ENCODE peak calls at places on chromosomes 12 and 14, in five cellular contexts. V is colonic mucosa, D is HFFc6, K is AG04450, R is fibroblast of mammary gland. P is an unnamed sample.

GRCh38 chr12:22978962-22979361 is 354.0 kb downstream of the ETNK1 start:
- DNase-seq in K (peak), V (no peak), R (peak), D (peak), P (no peak)

GRCh38 chr14:44945264-44945663 is 16.5 kb downstream of the KLHL28 start:
- DNase-seq in D (peak), K (peak), V (no peak), R (peak), P (no peak)

GRCh38 chr14:96688629-96689028 is 108.6 kb upstream of the VRK1 start:
- DNase-seq in D (no peak), V (no peak), R (no peak), K (no peak), P (no peak)

GRCh38 chr12:96233941-96234461 is 39.8 kb downstream of the ELK3 start:
- DNase-seq in D (peak), R (peak), V (peak), K (peak), P (no peak)

GRCh38 chr12:18683603-18684002 is 54.2 kb downstream of the PLCZ1 start:
- DNase-seq in K (no peak), R (peak), V (no peak), D (peak), P (no peak)

GRCh38 chr12:2998789-2999264 is 39.6 kb downstream of the TEAD4 start:
- DNase-seq in D (peak), V (no peak), R (peak), K (peak), P (no peak)

GRCh38 chr12:103838254-103838914 is 2.6 kb downstream of the NT5DC3 start:
- DNase-seq in K (no peak), D (no peak), V (no peak), R (no peak), P (no peak)

GRCh38 chr14:25111061-25111601 is 61.2 kb upstream of the STXBP6 start:
- DNase-seq in V (no peak), R (peak), K (no peak), D (peak), P (peak)

GRCh38 chr12:90945070-90945649 is 9.8 kb downstream of the CCER1 start:
- DNase-seq in V (no peak), K (no peak), D (peak), R (peak), P (no peak)

DNA sequence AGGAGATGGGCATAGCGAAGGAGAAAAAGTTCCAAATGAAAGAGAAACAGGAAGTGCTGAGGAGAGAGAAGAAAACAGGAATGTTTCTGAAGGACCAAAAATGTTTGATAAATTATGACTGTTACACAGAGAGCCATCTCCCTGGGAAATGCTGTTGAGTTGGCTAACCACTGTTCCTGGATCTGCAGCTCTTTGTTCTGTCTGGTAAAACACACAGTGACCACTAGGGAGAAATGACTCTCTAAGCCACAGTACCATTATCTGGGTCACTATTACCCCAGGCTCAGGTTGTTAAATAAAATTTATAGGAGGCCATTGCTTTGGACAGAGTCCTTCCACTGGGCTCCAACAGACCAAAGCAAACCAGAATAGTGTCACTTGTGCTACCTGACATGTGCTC is 219.3 kb downstream of the CRADD start:
- DNase-seq in R (peak), D (no peak), K (no peak), V (no peak), P (no peak)
- TF ChIP-seq CTCF in R (peak), D (peak), K (peak), V (no peak), P (no peak)

DNA sequence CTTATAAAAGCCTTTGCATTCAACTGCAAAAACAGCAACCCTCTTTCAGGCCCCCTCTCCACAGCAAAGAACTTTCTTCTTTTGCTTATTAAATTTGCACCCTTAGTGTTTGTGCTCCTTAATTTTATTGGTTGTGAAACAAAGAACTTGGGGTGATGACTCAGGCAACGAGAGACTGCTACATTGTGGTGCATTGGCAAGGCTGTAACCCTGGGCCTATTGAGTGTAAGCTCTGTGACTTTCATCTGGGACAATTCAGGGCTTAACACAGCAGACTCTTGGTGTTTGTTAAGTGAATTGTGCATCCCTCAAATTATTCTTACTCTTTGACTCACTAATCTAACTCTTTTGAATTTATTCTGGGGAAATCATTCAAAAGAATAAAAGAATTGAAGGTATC is 149.2 kb downstream of the RPAP3 start:
- DNase-seq in K (no peak), R (no peak), D (no peak), V (no peak), P (no peak)
- TF ChIP-seq CTCF in K (no peak), R (no peak), D (no peak), V (no peak), P (no peak)

GRCh38 chr12:106123551-106123991 is 15.2 kb downstream of the NUAK1 start:
- DNase-seq in D (peak), R (no peak), K (no peak), V (no peak), P (no peak)
- TF ChIP-seq CTCF in D (no peak), R (no peak), K (no peak), V (no peak), P (no peak)

GRCh38 chr14:32379447-32379846 is 50.3 kb downstream of the AKAP6 start:
- DNase-seq in V (no peak), K (no peak), R (no peak), D (no peak), P (no peak)

GRCh38 chr14:32384464-32384863 is 55.4 kb downstream of the AKAP6 start:
- DNase-seq in K (no peak), D (no peak), V (no peak), R (no peak), P (no peak)

GRCh38 chr14:32381869-32382268 is 52.8 kb downstream of the AKAP6 start:
- DNase-seq in D (no peak), V (no peak), R (no peak), K (no peak), P (no peak)

GRCh38 chr14:32383337-32384009 is 54.4 kb downstream of the AKAP6 start:
- DNase-seq in V (no peak), K (no peak), D (no peak), R (no peak), P (no peak)

DNA sequence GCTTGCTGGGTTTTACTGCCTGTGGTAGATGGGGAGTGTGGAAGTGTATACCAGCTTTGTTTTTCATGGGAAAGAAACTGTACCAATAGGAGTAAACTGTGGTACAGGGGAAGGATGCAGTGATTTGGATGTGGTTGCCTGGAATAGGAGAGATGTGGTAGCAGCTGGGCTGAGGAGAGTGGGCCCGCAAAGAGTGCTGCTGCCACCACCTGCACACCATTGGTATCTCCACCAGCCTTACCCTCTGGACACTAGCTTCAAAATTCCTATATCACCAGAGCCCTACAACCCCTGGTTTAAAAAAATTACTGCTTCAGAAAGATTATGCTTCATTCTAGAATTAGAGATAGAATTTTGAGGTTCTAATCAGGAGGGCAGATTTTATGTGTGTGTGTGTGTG is 53.6 kb downstream of the AKAP6 start:
- DNase-seq in K (no peak), R (peak), V (no peak), D (no peak), P (peak)
- TF ChIP-seq CTCF in K (peak), R (peak), V (no peak), D (peak), P (peak)

GRCh38 chr12:63164911-63165310 is 13.9 kb upstream of the AVPR1A start:
- DNase-seq in K (no peak), D (no peak), R (no peak), V (no peak), P (no peak)
- TF ChIP-seq CTCF in K (no peak), D (no peak), R (no peak), V (no peak), P (no peak)

P was measured in Calu3.